ENCODE peak calls at places on chromosomes 3 and 15, in five cellular contexts. One of them, this sample, is unnamed.

GRCh38 chr3:50405249-50405648 is 45.9 kb upstream of the TMEM115 start:
- DNase-seq in CD8-positive, alpha-beta memory T cell: no peak
- DNase-seq in Panc1: no peak
- DNase-seq in breast epithelium: no peak
- DNase-seq in endothelial cell of umbilical vein: no peak
- DNase-seq in this sample: no peak

GRCh38 chr3:180910823-180911222 is 1.6 kb upstream of the FXR1 start:
- DNase-seq in CD8-positive, alpha-beta memory T cell: no peak
- DNase-seq in Panc1: no peak
- DNase-seq in breast epithelium: no peak
- DNase-seq in endothelial cell of umbilical vein: no peak
- DNase-seq in this sample: no peak

GRCh38 chr15:48112242-48112641 is 8.5 kb upstream of the SLC24A5 start:
- DNase-seq in CD8-positive, alpha-beta memory T cell: no peak
- DNase-seq in Panc1: no peak
- DNase-seq in breast epithelium: no peak
- DNase-seq in endothelial cell of umbilical vein: peak; percentile 49
- DNase-seq in this sample: no peak

GRCh38 chr15:70153948-70154439 is 56.3 kb upstream of the TLE3 start:
- DNase-seq in CD8-positive, alpha-beta memory T cell: no peak
- DNase-seq in Panc1: no peak
- DNase-seq in breast epithelium: no peak
- DNase-seq in endothelial cell of umbilical vein: no peak
- DNase-seq in this sample: no peak

GRCh38 chr3:193240850-193241706 is at the start of gene PLAAT1:
- DNase-seq in CD8-positive, alpha-beta memory T cell: no peak
- DNase-seq in Panc1: no peak
- DNase-seq in breast epithelium: peak; percentile 29
- DNase-seq in endothelial cell of umbilical vein: peak; percentile 62
- DNase-seq in this sample: no peak

GRCh38 chr15:23516866-23517265 is 48.6 kb upstream of the MKRN3 start:
- DNase-seq in CD8-positive, alpha-beta memory T cell: no peak
- DNase-seq in Panc1: no peak
- DNase-seq in breast epithelium: no peak
- DNase-seq in endothelial cell of umbilical vein: no peak
- DNase-seq in this sample: no peak

GRCh38 chr3:17583530-17583929 is 158.9 kb downstream of the TBC1D5 start:
- DNase-seq in CD8-positive, alpha-beta memory T cell: no peak
- DNase-seq in Panc1: no peak
- DNase-seq in breast epithelium: no peak
- DNase-seq in endothelial cell of umbilical vein: no peak
- DNase-seq in this sample: no peak

GRCh38 chr3:170585008-170585936 is 603 bp downstream of the SLC7A14 start:
- DNase-seq in CD8-positive, alpha-beta memory T cell: no peak
- DNase-seq in Panc1: no peak
- DNase-seq in breast epithelium: no peak
- DNase-seq in endothelial cell of umbilical vein: peak; percentile 8
- DNase-seq in this sample: no peak

GRCh38 chr3:155560135-155560534 is 184.7 kb downstream of the PLCH1 start:
- DNase-seq in CD8-positive, alpha-beta memory T cell: no peak
- DNase-seq in Panc1: no peak
- DNase-seq in breast epithelium: no peak
- DNase-seq in endothelial cell of umbilical vein: no peak
- DNase-seq in this sample: no peak

GRCh38 chr15:101240364-101240763 is 11.5 kb downstream of the CHSY1 start:
- DNase-seq in CD8-positive, alpha-beta memory T cell: no peak
- DNase-seq in Panc1: no peak
- DNase-seq in breast epithelium: no peak
- DNase-seq in endothelial cell of umbilical vein: no peak
- DNase-seq in this sample: no peak

GRCh38 chr3:124997303-124998246 is 58.2 kb downstream of the HEG1 start:
- DNase-seq in CD8-positive, alpha-beta memory T cell: no peak
- DNase-seq in Panc1: no peak
- DNase-seq in breast epithelium: no peak
- DNase-seq in endothelial cell of umbilical vein: no peak
- DNase-seq in this sample: no peak
- H3K36me3 ChIP-seq in CD8-positive, alpha-beta memory T cell: peaks cover 42% of the 10 kb centered on the region
- H3K36me3 ChIP-seq in Panc1: peaks cover 19% of the 10 kb centered on the region
- H3K36me3 ChIP-seq in breast epithelium: no peaks in the 10 kb centered on the region
- H3K36me3 ChIP-seq in endothelial cell of umbilical vein: peaks cover 14% of the 10 kb centered on the region
- H3K36me3 ChIP-seq in this sample: no peaks in the 10 kb centered on the region

DNA sequence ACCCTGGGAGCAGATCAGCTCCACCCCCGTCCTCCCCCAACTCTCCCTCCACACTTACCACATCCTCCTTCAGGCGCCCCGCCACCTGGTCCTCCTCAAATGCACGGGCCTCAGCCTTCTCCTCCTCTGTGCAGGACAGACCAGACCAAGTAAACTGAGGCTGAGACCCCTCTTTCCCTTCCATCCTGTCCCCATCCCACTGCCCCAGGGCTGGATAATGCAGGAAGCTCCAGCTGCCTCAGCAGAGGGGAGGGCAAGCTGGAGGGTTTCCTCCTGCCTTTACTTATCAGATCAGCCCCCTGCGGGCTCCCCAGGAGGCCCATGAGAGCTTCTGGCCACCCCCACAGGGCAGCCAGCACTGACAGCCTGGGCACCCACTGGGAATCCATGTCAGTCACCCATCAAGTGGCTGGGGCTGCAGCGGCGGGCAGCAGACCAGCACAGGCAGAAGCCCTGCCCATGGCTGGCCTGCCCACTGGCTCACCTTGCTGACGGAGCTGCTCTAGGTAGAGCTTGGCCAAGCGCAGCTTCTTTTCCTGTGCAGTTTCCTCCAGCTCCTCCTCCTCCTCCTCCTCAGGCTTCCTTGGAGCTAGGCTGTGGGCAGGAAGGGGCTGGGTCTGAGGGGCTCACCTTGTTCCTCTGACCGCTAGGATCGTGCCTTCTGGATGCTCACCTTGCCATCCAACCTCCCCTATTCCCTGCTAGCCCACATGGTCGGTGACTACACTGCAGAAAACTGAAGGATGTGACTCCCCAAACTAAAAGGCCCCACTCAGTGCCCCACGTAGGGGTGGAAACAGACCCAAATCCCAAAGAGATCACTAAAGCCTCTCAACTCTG is 3.9 kb downstream of the RRP9 start:
- DNase-seq in CD8-positive, alpha-beta memory T cell: no peak
- DNase-seq in Panc1: no peak
- DNase-seq in breast epithelium: no peak
- DNase-seq in endothelial cell of umbilical vein: no peak
- DNase-seq in this sample: no peak
- H3K36me3 ChIP-seq in CD8-positive, alpha-beta memory T cell: peaks cover 32% of the 10 kb centered on the region
- H3K36me3 ChIP-seq in Panc1: no peaks in the 10 kb centered on the region
- H3K36me3 ChIP-seq in breast epithelium: no peaks in the 10 kb centered on the region
- H3K36me3 ChIP-seq in endothelial cell of umbilical vein: no peaks in the 10 kb centered on the region
- H3K36me3 ChIP-seq in this sample: peaks cover 16% of the 10 kb centered on the region

GRCh38 chr3:138154534-138154933 is 20.2 kb downstream of the DBR1 start:
- DNase-seq in CD8-positive, alpha-beta memory T cell: no peak
- DNase-seq in Panc1: no peak
- DNase-seq in breast epithelium: no peak
- DNase-seq in endothelial cell of umbilical vein: no peak
- DNase-seq in this sample: no peak
- H3K36me3 ChIP-seq in CD8-positive, alpha-beta memory T cell: no peaks in the 10 kb centered on the region
- H3K36me3 ChIP-seq in Panc1: no peaks in the 10 kb centered on the region
- H3K36me3 ChIP-seq in breast epithelium: no peaks in the 10 kb centered on the region
- H3K36me3 ChIP-seq in endothelial cell of umbilical vein: no peaks in the 10 kb centered on the region
- H3K36me3 ChIP-seq in this sample: no peaks in the 10 kb centered on the region

GRCh38 chr3:125316949-125317348 is 58.2 kb downstream of the ZNF148 start:
- DNase-seq in CD8-positive, alpha-beta memory T cell: no peak
- DNase-seq in Panc1: no peak
- DNase-seq in breast epithelium: no peak
- DNase-seq in endothelial cell of umbilical vein: no peak
- DNase-seq in this sample: no peak
- H3K36me3 ChIP-seq in CD8-positive, alpha-beta memory T cell: no peaks in the 10 kb centered on the region
- H3K36me3 ChIP-seq in Panc1: peaks cover 7% of the 10 kb centered on the region
- H3K36me3 ChIP-seq in breast epithelium: no peaks in the 10 kb centered on the region
- H3K36me3 ChIP-seq in endothelial cell of umbilical vein: peaks cover 6% of the 10 kb centered on the region
- H3K36me3 ChIP-seq in this sample: no peaks in the 10 kb centered on the region

This sample was measured in naive thymus-derived CD4-positive, alpha-beta T cell.